ENCODE peak calls at places on chromosomes 5 and 9, in five cellular contexts. N is upper lobe of left lung, Y is prostate gland, C is stomach, T is transverse colon. W is an unnamed sample.

GRCh38 chr9:113624721-113625120 is 161.2 kb downstream of the RGS3 start:
- DNase-seq in Y (no peak), T (no peak), C (no peak), N (no peak), W (peak; percentile 62)

GRCh38 chr5:91177639-91178038 is 205.5 kb downstream of the ARRDC3 start:
- DNase-seq in C (no peak), N (no peak), Y (no peak), T (no peak), W (no peak)

GRCh38 chr5:78907255-78907886 is 77.7 kb downstream of the ARSB start:
- DNase-seq in Y (no peak), C (no peak), T (no peak), N (no peak), W (no peak)

GRCh38 chr5:2736872-2737271 is 14.6 kb downstream of the IRX2 start:
- DNase-seq in C (no peak), N (no peak), Y (no peak), T (no peak), W (no peak)

GRCh38 chr5:142664067-142664466 is 21.8 kb downstream of the FGF1 start:
- DNase-seq in T (no peak), C (no peak), N (no peak), Y (no peak), W (no peak)

GRCh38 chr5:131382407-131383395 is 118.8 kb downstream of the CDC42SE2 start:
- DNase-seq in T (no peak), N (no peak), Y (no peak), C (no peak), W (no peak)

GRCh38 chr5:131821221-131821620 is 24.4 kb upstream of the FNIP1 start:
- DNase-seq in Y (no peak), N (no peak), C (no peak), T (no peak), W (no peak)

GRCh38 chr5:171840701-171841522 is 55.3 kb downstream of the SMIM23 start:
- DNase-seq in Y (no peak), C (no peak), T (no peak), N (no peak), W (no peak)

GRCh38 chr5:138032028-138032571 is 779 bp downstream of the FAM13B start:
- DNase-seq in T (peak; percentile 68), Y (peak; percentile 43), N (peak; percentile 91), C (peak; percentile 64), W (no peak)

GRCh38 chr5:89232139-89232603 is 349.2 kb upstream of the MEF2C start:
- DNase-seq in N (no peak), C (no peak), T (no peak), Y (no peak), W (no peak)
- TF ChIP-seq POLR2AphosphoS5 in N (no peak), C (no peak), T (no peak), Y (no peak), W (no peak)

GRCh38 chr5:53369681-53370080 is 110.7 kb upstream of the FST start:
- DNase-seq in N (no peak), Y (no peak), T (no peak), C (no peak), W (no peak)
- H3K27ac ChIP-seq in N (no peak overlapping the region), Y (no peak overlapping the region), T (no peak overlapping the region), C (no peak overlapping the region), W (no peak overlapping the region)

DNA sequence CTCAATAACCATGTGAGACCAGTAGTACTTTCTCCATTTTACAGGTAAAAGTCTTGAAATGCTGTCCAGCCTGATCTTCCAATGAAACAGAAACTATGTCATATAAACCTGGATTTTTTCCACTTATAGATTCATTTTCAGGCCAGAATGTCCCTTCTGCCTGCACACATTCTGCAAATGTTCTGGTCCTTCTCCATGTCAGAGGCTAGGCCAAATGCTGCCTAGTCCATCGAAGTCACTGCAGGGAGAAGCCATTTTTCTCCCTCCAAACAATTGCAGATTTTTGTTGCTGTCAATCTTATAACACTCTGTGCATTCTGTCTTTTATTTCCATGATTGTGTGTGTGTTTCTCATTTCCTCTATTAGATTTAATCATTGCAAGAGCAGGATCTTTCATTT is 59.4 kb downstream of the ALDH1A1 start:
- DNase-seq in N (no peak), C (no peak), T (no peak), Y (no peak), W (no peak)
- TF ChIP-seq CTCF in N (no peak), C (no peak), T (no peak), Y (no peak), W (no peak)

DNA sequence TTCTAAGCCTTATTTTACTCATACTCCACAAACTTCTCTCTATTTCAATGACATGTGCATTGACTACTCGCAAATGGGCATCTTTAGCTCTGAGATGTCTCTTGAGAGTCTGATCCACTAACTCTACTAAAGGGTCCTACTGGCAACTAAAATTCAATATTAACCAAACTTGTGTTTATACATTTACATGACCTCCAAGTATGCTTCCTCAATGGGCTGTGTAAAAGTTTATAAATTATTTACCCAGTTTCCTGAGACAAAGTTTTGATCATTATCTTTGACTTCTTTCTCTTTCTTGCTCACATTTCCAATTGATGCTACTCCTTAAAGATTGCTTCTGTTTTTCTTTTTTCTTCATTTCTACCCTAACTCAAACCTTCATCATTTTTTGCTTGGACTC is 510.1 kb upstream of the DAB2 start:
- DNase-seq in C (no peak), N (no peak), Y (no peak), T (no peak), W (no peak)
- TF ChIP-seq POLR2AphosphoS5 in C (no peak), N (no peak), Y (no peak), T (no peak), W (no peak)

GRCh38 chr5:151890299-151890698 is 34.4 kb downstream of the GLRA1 start:
- DNase-seq in T (no peak), Y (no peak), N (no peak), C (no peak), W (no peak)
- H3K27ac ChIP-seq in T (no peak overlapping the region), Y (no peak overlapping the region), N (no peak overlapping the region), C (no peak overlapping the region), W (no peak overlapping the region)

GRCh38 chr5:50564079-50564478 is 102.4 kb upstream of the PARP8 start:
- DNase-seq in Y (no peak), N (no peak), C (no peak), T (no peak), W (no peak)

GRCh38 chr5:50559955-50560354 is 106.5 kb upstream of the PARP8 start:
- DNase-seq in T (no peak), N (no peak), C (no peak), Y (no peak), W (no peak)

GRCh38 chr5:50562694-50563093 is 103.7 kb upstream of the PARP8 start:
- DNase-seq in T (no peak), Y (no peak), C (no peak), N (no peak), W (no peak)

DNA sequence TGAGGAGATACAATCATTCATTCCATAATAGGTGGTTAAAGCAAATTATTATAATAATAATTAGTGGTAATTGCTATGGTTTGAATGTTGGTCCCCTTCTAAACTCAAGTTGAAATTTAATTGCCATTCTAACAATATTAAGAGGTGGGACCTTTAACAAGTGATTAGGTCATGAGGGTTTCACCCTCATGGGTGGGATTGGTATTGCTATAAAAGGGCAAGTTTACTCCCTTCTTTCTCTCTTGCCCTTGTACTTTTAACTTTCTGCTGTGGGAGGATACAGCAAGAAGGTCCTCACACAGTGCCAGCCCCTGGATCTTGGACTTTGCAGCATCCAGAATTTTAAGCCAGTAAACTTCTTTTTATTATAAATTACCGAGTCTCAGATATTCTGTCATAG is 101.9 kb upstream of the PARP8 start:
- DNase-seq in N (no peak), T (no peak), C (no peak), Y (no peak), W (no peak)
- TF ChIP-seq CTCF in N (no peak), T (no peak), C (no peak), Y (no peak), W (no peak)

GRCh38 chr5:72121753-72122445 is 14.6 kb downstream of the MAP1B start:
- DNase-seq in C (no peak), T (no peak), Y (no peak), N (peak; percentile 7), W (no peak)

GRCh38 chr5:72117281-72117680 is 10.0 kb downstream of the MAP1B start:
- DNase-seq in T (no peak), Y (no peak), N (no peak), C (no peak), W (no peak)

GRCh38 chr5:72122619-72123018 is 15.3 kb downstream of the MAP1B start:
- DNase-seq in Y (no peak), C (no peak), T (no peak), N (no peak), W (no peak)

GRCh38 chr5:72123764-72124163 is 16.5 kb downstream of the MAP1B start:
- DNase-seq in T (no peak), Y (no peak), N (no peak), C (no peak), W (no peak)

DNA sequence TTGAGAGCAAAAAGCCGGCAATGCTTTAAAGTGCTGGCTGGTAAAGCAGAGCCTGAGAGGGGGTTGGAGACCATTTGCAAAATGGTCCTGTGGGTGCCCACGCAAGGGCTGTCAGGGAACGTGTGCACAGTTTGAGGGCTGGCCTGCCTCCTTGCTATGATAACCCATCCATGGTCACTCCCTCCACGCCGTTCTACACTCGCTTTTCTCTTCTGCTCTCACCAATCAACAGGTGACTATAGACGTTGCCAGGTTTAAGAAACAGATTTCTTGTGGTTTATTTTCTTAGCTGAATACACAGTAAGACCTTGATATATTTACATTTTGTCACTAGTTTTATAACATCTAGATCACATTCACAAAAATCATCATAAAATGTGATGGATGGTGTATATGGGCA is 13.8 kb downstream of the MAP1B start:
- DNase-seq in C (no peak), Y (no peak), T (no peak), N (no peak), W (no peak)
- TF ChIP-seq POLR2AphosphoS5 in C (no peak), Y (no peak), T (no peak), N (no peak), W (no peak)

GRCh38 chr5:177309351-177310191 is 2.1 kb downstream of the MXD3 start:
- DNase-seq in T (peak; percentile 80), C (peak; percentile 78), Y (peak; percentile 65), N (no peak), W (no peak)

GRCh38 chr5:177311723-177312648 is at the start of gene MXD3:
- DNase-seq in C (peak; percentile 98), T (peak; percentile 98), N (peak; percentile 97), Y (peak; percentile 96), W (peak; percentile 97)

GRCh38 chr5:177310332-177310731 is 1.4 kb downstream of the MXD3 start:
- DNase-seq in N (peak; percentile 82), T (no peak), C (no peak), Y (no peak), W (no peak)

GRCh38 chr5:177311361-177311722 is 356 bp downstream of the MXD3 start:
- DNase-seq in T (peak; percentile 38), C (no peak), N (peak; percentile 80), Y (no peak), W (no peak)

GRCh38 chr5:177310757-177311173 is 933 bp downstream of the MXD3 start:
- DNase-seq in T (peak; percentile 70), N (no peak), Y (no peak), C (no peak), W (peak; percentile 72)
- H3K27ac ChIP-seq in T (peak overlapping the region; percentile 63), N (peak overlapping the region; percentile 38), Y (no peak overlapping the region), C (no peak overlapping the region), W (no peak overlapping the region)